ENCODE peak calls at places on chromosomes 5 and 9, in ten cellular contexts. U is foreskin fibroblast, W is cardiac fibroblast, G is fibroblast of the aortic adventitia, I is heart right ventricle, X is HL-60, J is skeletal muscle cell, M is adrenal gland, A is cardiac muscle cell, C is psoas muscle. Z is an unnamed sample.

GRCh38 chr5:143277536-143277935 is 126.0 kb downstream of the NR3C1 start:
- DNase-seq in C (no peak), J (no peak), U (no peak), W (no peak), A (no peak), X (no peak), I (no peak), M (no peak), G (no peak), Z (no peak)

GRCh38 chr9:131178382-131178781 is 53.0 kb downstream of the NUP214 start:
- DNase-seq in G (peak), W (peak), J (peak), C (peak), X (peak), I (peak), U (peak), A (peak), M (peak), Z (peak)

GRCh38 chr5:120778491-120779293 is 314.6 kb downstream of the PRR16 start:
- DNase-seq in I (no peak), M (no peak), C (no peak), U (peak), X (no peak), J (no peak), W (peak), A (no peak), G (peak), Z (peak)

GRCh38 chr9:89592201-89592815 is 12.5 kb upstream of the GADD45G start:
- DNase-seq in W (no peak), I (no peak), M (no peak), C (no peak), J (no peak), X (no peak), A (no peak), U (no peak), G (no peak), Z (no peak)

GRCh38 chr5:133458435-133458834 is 153.9 kb downstream of the FSTL4 start:
- DNase-seq in G (no peak), X (no peak), J (no peak), A (no peak), W (no peak), U (no peak), I (no peak), C (no peak), M (no peak), Z (no peak)

GRCh38 chr9:89179920-89180667 is 1.5 kb upstream of the SHC3 start:
- DNase-seq in X (peak), C (peak), J (peak), U (peak), G (peak), M (peak), W (peak), A (peak), I (peak), Z (peak)

GRCh38 chr9:75429531-75430454 is 341.5 kb downstream of the OSTF1 start:
- DNase-seq in G (no peak), I (no peak), A (no peak), J (no peak), M (no peak), C (no peak), W (no peak), U (no peak), X (no peak), Z (no peak)

GRCh38 chr5:9861664-9862256 is 231.6 kb upstream of the TAS2R1 start:
- DNase-seq in M (no peak), C (no peak), X (no peak), I (no peak), W (no peak), G (no peak), J (no peak), A (no peak), U (peak), Z (peak)

GRCh38 chr5:55599148-55600050 is 64.6 kb upstream of the PLPP1 start:
- DNase-seq in G (no peak), A (no peak), W (no peak), I (no peak), U (no peak), J (no peak), C (no peak), M (no peak), X (no peak), Z (no peak)

GRCh38 chr9:38067892-38068615 is 973 bp downstream of the SHB start:
- DNase-seq in M (no peak), J (no peak), A (no peak), U (peak), G (no peak), I (peak), X (no peak), W (no peak), C (peak), Z (no peak)

GRCh38 chr5:175478384-175479124 is at the start of gene SFXN1:
- DNase-seq in U (peak), M (peak), I (peak), G (peak), W (peak), X (peak), J (peak), A (peak), C (peak), Z (peak)

GRCh38 chr5:143585970-143586369 is 182.5 kb upstream of the NR3C1 start:
- DNase-seq in C (no peak), U (peak), I (no peak), X (no peak), G (peak), J (no peak), A (peak), M (no peak), W (peak), Z (no peak)

GRCh38 chr5:32538031-32538547 is 47.3 kb upstream of the SUB1 start:
- DNase-seq in I (peak), U (no peak), M (no peak), A (peak), J (no peak), G (peak), C (no peak), X (no peak), W (no peak), Z (no peak)

GRCh38 chr9:125902224-125902623 is 155.1 kb downstream of the PBX3 start:
- DNase-seq in X (no peak), W (peak), U (peak), C (no peak), M (no peak), G (peak), A (no peak), J (no peak), I (no peak), Z (peak)

GRCh38 chr5:112221118-112221517 is 198.0 kb downstream of the EPB41L4A start:
- DNase-seq in C (no peak), W (no peak), G (no peak), M (no peak), U (no peak), X (no peak), J (no peak), I (no peak), A (no peak), Z (no peak)

GRCh38 chr9:121463026-121463827 is 36.4 kb downstream of the GGTA1 start:
- DNase-seq in W (peak), M (peak), A (peak), C (peak), J (no peak), G (peak), X (peak), U (no peak), I (peak), Z (peak)

GRCh38 chr5:80668016-80668969 is 13.5 kb upstream of the DHFR start:
- DNase-seq in A (no peak), M (no peak), J (no peak), G (no peak), W (no peak), C (no peak), X (no peak), U (no peak), I (no peak), Z (no peak)

GRCh38 chr9:96256800-96257199 is 45.2 kb downstream of the HSD17B3 start:
- DNase-seq in A (peak), U (no peak), G (no peak), J (peak), C (no peak), M (no peak), X (no peak), I (no peak), W (no peak), Z (no peak)

GRCh38 chr9:84953797-84954695 is 284.5 kb downstream of the NTRK2 start:
- DNase-seq in A (peak), W (peak), G (peak), C (peak), U (peak), M (peak), X (peak), J (no peak), I (peak), Z (peak)

GRCh38 chr5:65062684-65063083 is 294.0 kb downstream of the CWC27 start:
- DNase-seq in X (no peak), M (peak), A (peak), C (no peak), U (peak), W (peak), G (peak), J (peak), I (no peak), Z (peak)

GRCh38 chr5:139691275-139691629 is 43.1 kb downstream of the CXXC5 start:
- DNase-seq in X (no peak), U (no peak), A (no peak), G (no peak), C (no peak), M (no peak), I (no peak), J (no peak), W (no peak), Z (no peak)

GRCh38 chr9:7119612-7120011 is 361.8 kb downstream of the KDM4C start:
- DNase-seq in G (no peak), X (no peak), M (no peak), C (no peak), J (no peak), A (no peak), W (no peak), U (no peak), I (no peak), Z (no peak)

GRCh38 chr9:35728041-35728971 is 3.7 kb downstream of the TLN1 start:
- DNase-seq in A (peak), C (peak), J (peak), G (peak), U (peak), I (peak), X (peak), W (peak), M (peak), Z (peak)

GRCh38 chr5:111946556-111946955 is 189.6 kb upstream of the NREP start:
- DNase-seq in J (no peak), M (no peak), X (no peak), C (no peak), U (no peak), W (no peak), A (no peak), G (no peak), I (no peak), Z (no peak)

GRCh38 chr5:39476466-39477215 is 51.9 kb upstream of the DAB2 start:
- DNase-seq in I (no peak), U (peak), X (no peak), W (peak), G (peak), J (no peak), A (peak), M (no peak), C (no peak), Z (peak)

GRCh38 chr9:132946624-132947295 is 2.3 kb upstream of the TSC1 start:
- DNase-seq in U (peak), M (peak), X (no peak), W (peak), C (no peak), I (no peak), J (peak), G (peak), A (peak), Z (peak)

GRCh38 chr9:121700165-121700830 is 48.9 kb downstream of the DAB2IP start:
- DNase-seq in G (peak), W (peak), I (peak), M (peak), C (peak), A (peak), X (no peak), J (no peak), U (peak), Z (peak)

GRCh38 chr9:134996591-134997530 is 79.1 kb upstream of the FCN1 start:
- DNase-seq in A (no peak), X (no peak), J (no peak), C (peak), G (no peak), M (no peak), W (no peak), I (no peak), U (no peak), Z (no peak)

GRCh38 chr9:21413089-21414023 is 4.4 kb downstream of the IFNA8 start:
- DNase-seq in C (no peak), X (no peak), U (no peak), I (no peak), A (no peak), W (no peak), M (no peak), J (no peak), G (no peak), Z (no peak)

GRCh38 chr5:12100542-12100941 is 196.3 kb upstream of the CTNND2 start:
- DNase-seq in A (no peak), J (no peak), G (no peak), I (no peak), U (no peak), X (no peak), W (no peak), M (no peak), C (no peak), Z (no peak)

GRCh38 chr9:32524558-32525461 is 1.2 kb downstream of the RIGI start:
- DNase-seq in W (peak), C (no peak), G (peak), U (peak), X (no peak), J (no peak), I (no peak), M (no peak), A (peak), Z (no peak)

DNA sequence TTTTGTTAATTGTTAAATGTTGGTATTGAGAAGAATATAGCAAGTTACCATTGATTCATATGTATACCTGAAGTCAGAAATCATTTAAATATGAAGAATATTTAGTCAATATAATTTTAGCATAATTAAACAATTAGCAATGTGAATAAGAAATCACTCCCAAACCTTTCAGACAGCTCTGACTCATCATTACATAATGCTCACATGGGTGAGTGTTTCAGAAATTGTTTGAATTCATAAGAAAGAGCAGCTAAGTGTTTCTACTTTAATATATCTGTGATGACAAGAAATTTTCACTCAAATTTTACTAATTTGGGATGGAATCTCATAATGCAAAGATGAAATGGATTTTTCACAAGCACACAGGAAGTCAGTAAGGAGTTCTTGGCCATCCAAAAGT is 42.0 kb upstream of the CDC42SE2 start:
- DNase-seq in W (peak), X (no peak), U (peak), C (no peak), M (no peak), G (peak), J (no peak), A (no peak), I (no peak), Z (peak)
- H3K4me3 ChIP-seq in W (no peak), X (no peak), U (no peak), C (no peak), M (no peak), G (no peak), J (no peak), A (no peak), I (no peak), Z (no peak)

GRCh38 chr5:119071573-119071874 is 637 bp downstream of the DMXL1 start:
- DNase-seq in J (no peak), G (no peak), C (no peak), I (no peak), X (no peak), A (no peak), M (no peak), U (no peak), W (peak), Z (no peak)

GRCh38 chr5:119074419-119074818 is 3.5 kb downstream of the DMXL1 start:
- DNase-seq in G (no peak), U (no peak), A (no peak), C (no peak), X (no peak), M (no peak), I (no peak), W (no peak), J (no peak), Z (no peak)

GRCh38 chr5:119070828-119071572 is at the start of gene DMXL1:
- DNase-seq in W (peak), G (peak), M (peak), C (peak), I (peak), J (peak), U (peak), X (peak), A (peak), Z (peak)

GRCh38 chr5:119070578-119070827 is 384 bp upstream of the DMXL1 start:
- DNase-seq in M (no peak), J (no peak), W (no peak), X (no peak), G (no peak), A (no peak), U (no peak), I (no peak), C (no peak), Z (no peak)

DNA sequence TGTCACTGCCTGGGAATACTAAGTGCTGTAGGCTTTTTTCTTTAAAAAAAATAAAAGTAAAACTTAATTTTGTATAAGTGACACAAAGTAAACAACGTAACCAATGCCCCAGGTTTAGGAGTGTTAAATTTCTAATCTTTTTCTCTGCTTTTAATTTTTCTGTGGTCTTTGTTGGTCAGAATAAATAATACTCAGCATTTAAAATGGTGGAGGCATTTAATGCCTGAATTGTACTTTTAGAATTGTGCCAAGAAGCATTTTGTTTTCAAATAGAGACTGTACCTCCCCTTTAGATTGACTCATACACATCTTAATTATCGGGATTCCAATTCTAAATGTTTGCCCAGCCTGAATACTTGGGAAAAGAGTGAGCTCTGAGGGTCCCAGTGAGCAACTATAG is 1.6 kb downstream of the DMXL1 start:
- DNase-seq in U (no peak), W (no peak), J (no peak), A (no peak), G (no peak), M (no peak), I (no peak), C (no peak), X (no peak), Z (no peak)
- H3K4me3 ChIP-seq in U (peak), W (no peak), J (no peak), A (peak), G (peak), M (no peak), I (peak), C (peak), X (peak), Z (no peak)

GRCh38 chr9:112489039-112489546 is 2.5 kb downstream of the KIAA1958 start:
- DNase-seq in W (no peak), X (no peak), I (no peak), G (no peak), J (no peak), M (no peak), A (no peak), C (no peak), U (no peak), Z (no peak)
- H3K4me3 ChIP-seq in W (no peak), X (no peak), I (no peak), G (no peak), J (no peak), M (peak), A (peak), C (no peak), U (no peak), Z (no peak)

GRCh38 chr5:146076028-146076427 is 29.3 kb downstream of the PLAC8L1 start:
- DNase-seq in A (no peak), X (peak), U (no peak), J (no peak), G (no peak), C (no peak), M (no peak), I (no peak), W (no peak), Z (no peak)

GRCh38 chr5:146072595-146072994 is 32.8 kb downstream of the PLAC8L1 start:
- DNase-seq in W (no peak), A (no peak), G (no peak), J (no peak), I (no peak), U (no peak), X (no peak), C (no peak), M (no peak), Z (no peak)

GRCh38 chr5:146076455-146076854 is 28.9 kb downstream of the PLAC8L1 start:
- DNase-seq in I (no peak), J (no peak), W (no peak), M (no peak), C (no peak), A (no peak), U (no peak), G (no peak), X (peak), Z (no peak)

GRCh38 chr5:146071171-146071570 is 34.2 kb downstream of the PLAC8L1 start:
- DNase-seq in G (no peak), W (no peak), A (no peak), I (no peak), J (no peak), M (no peak), U (no peak), C (no peak), X (no peak), Z (no peak)

GRCh38 chr5:146073239-146073900 is 32.0 kb downstream of the PLAC8L1 start:
- DNase-seq in C (no peak), U (no peak), W (no peak), I (no peak), A (no peak), M (no peak), G (no peak), J (no peak), X (no peak), Z (no peak)
- H3K4me3 ChIP-seq in C (no peak), U (no peak), W (no peak), I (no peak), A (no peak), M (no peak), G (no peak), J (no peak), X (no peak), Z (no peak)

GRCh38 chr5:141628175-141628788 is 8.4 kb downstream of the HDAC3 start:
- DNase-seq in M (no peak), C (no peak), W (no peak), I (no peak), X (no peak), U (peak), A (no peak), G (peak), J (no peak), Z (peak)

GRCh38 chr5:141618030-141618803 is 583 bp downstream of the DIAPH1 start:
- DNase-seq in I (peak), G (peak), C (peak), W (peak), U (peak), A (peak), J (no peak), X (no peak), M (peak), Z (peak)

GRCh38 chr5:141618804-141619554 is at the start of gene DIAPH1:
- DNase-seq in A (peak), G (peak), M (peak), X (peak), W (peak), J (peak), U (peak), I (peak), C (peak), Z (peak)

GRCh38 chr5:141623197-141623596 is 4.4 kb upstream of the DIAPH1 start:
- DNase-seq in I (no peak), M (no peak), W (no peak), X (peak), C (no peak), G (no peak), U (peak), J (no peak), A (no peak), Z (peak)

DNA sequence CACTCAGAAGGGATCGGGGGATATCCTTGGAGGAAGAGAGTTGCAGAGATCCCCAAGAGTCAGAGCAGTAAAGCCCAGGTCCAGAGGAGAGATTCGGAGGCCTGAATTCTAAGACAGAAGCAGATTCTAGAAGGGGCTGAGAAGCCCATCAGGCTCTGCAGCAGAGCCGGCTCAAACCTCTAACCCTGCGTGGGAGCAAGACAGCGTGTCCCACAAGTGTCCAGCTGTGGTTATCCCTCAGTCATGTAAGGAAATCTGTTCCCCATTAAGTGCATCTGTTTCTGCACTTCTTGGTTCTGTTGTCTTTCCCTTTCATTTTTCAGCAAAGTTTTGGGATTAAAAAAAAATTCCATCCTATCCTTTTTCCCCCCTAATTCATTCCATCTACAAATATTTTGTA is 4.8 kb upstream of the DIAPH1 start:
- DNase-seq in J (no peak), C (no peak), I (no peak), U (peak), M (no peak), W (no peak), X (no peak), A (no peak), G (no peak), Z (peak)
- H3K4me3 ChIP-seq in J (no peak), C (no peak), I (no peak), U (peak), M (no peak), W (no peak), X (no peak), A (no peak), G (no peak), Z (no peak)

DNA sequence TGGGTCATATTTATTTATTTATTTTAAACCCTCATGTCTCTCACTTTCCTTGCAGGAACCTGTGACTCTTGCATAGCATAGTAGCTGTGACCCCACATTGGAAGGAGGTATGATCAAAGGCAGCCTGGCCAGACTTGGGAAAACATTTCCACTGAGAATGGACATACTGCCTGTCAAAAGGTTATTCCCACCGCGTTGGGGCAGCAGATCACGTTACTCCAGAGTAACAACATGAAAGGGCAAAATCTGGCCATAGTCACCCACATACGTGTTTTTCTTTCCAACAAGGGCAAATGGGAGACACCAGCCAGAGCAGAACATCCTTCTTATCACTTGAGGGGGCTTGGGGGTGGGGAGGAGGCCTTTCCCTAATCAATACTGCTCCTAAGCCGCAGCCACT is 95.6 kb downstream of the ARL15 start:
- DNase-seq in A (no peak), U (no peak), G (no peak), W (no peak), M (no peak), X (no peak), I (no peak), C (no peak), J (no peak), Z (no peak)
- H3K4me3 ChIP-seq in A (no peak), U (no peak), G (no peak), W (no peak), M (no peak), X (no peak), I (no peak), C (no peak), J (no peak), Z (no peak)